ENCODE peak calls at places on chromosome 6, in seven cellular contexts. One of them, this sample, is unnamed.

GRCh38 chr6:79127660-79128059 is 49.6 kb upstream of the PHIP start:
- DNase-seq in HFF-Myc: no peak
- DNase-seq in H1: no peak
- DNase-seq in BJ: no peak
- DNase-seq in Panc1: no peak
- DNase-seq in astrocyte of the spinal cord: no peak
- DNase-seq in foreskin fibroblast: no peak
- DNase-seq in this sample: no peak

GRCh38 chr6:123402052-123402451 is 234.7 kb downstream of the TRDN start:
- DNase-seq in HFF-Myc: no peak
- DNase-seq in H1: no peak
- DNase-seq in BJ: no peak
- DNase-seq in Panc1: no peak
- DNase-seq in astrocyte of the spinal cord: no peak
- DNase-seq in foreskin fibroblast: no peak
- DNase-seq in this sample: no peak

GRCh38 chr6:143953922-143954321 is 54.1 kb downstream of the PLAGL1 start:
- DNase-seq in HFF-Myc: no peak
- DNase-seq in H1: no peak
- DNase-seq in BJ: no peak
- DNase-seq in Panc1: no peak
- DNase-seq in astrocyte of the spinal cord: no peak
- DNase-seq in foreskin fibroblast: no peak
- DNase-seq in this sample: no peak

GRCh38 chr6:82385961-82386360 is 22.3 kb downstream of the TPBG start:
- DNase-seq in HFF-Myc: no peak
- DNase-seq in H1: no peak
- DNase-seq in BJ: no peak
- DNase-seq in Panc1: no peak
- DNase-seq in astrocyte of the spinal cord: no peak
- DNase-seq in foreskin fibroblast: no peak
- DNase-seq in this sample: no peak

GRCh38 chr6:118387921-118388701 is 160.0 kb upstream of the PLN start:
- DNase-seq in HFF-Myc: peak; percentile 78
- DNase-seq in H1: no peak
- DNase-seq in BJ: peak; percentile 65
- DNase-seq in Panc1: peak; percentile 76
- DNase-seq in astrocyte of the spinal cord: peak; percentile 94
- DNase-seq in foreskin fibroblast: peak; percentile 84
- DNase-seq in this sample: peak; percentile 80

GRCh38 chr6:74764486-74764885 is 441.4 kb downstream of the COL12A1 start:
- DNase-seq in HFF-Myc: no peak
- DNase-seq in H1: no peak
- DNase-seq in BJ: no peak
- DNase-seq in Panc1: no peak
- DNase-seq in astrocyte of the spinal cord: no peak
- DNase-seq in foreskin fibroblast: no peak
- DNase-seq in this sample: no peak

GRCh38 chr6:41306187-41306854 is 19.8 kb upstream of the TREM1 start:
- DNase-seq in HFF-Myc: peak; percentile 21
- DNase-seq in H1: no peak
- DNase-seq in BJ: no peak
- DNase-seq in Panc1: peak; percentile 42
- DNase-seq in astrocyte of the spinal cord: peak; percentile 36
- DNase-seq in foreskin fibroblast: peak; percentile 22
- DNase-seq in this sample: peak; percentile 59

GRCh38 chr6:130385059-130385695 is 19.4 kb downstream of the TMEM200A start:
- DNase-seq in HFF-Myc: no peak
- DNase-seq in H1: no peak
- DNase-seq in BJ: peak; percentile 59
- DNase-seq in Panc1: no peak
- DNase-seq in astrocyte of the spinal cord: no peak
- DNase-seq in foreskin fibroblast: no peak
- DNase-seq in this sample: peak; percentile 71

GRCh38 chr6:160247457-160247883 is 11.2 kb downstream of the SLC22A2 start:
- DNase-seq in HFF-Myc: no peak
- DNase-seq in H1: peak; percentile 50
- DNase-seq in BJ: no peak
- DNase-seq in Panc1: no peak
- DNase-seq in astrocyte of the spinal cord: no peak
- DNase-seq in foreskin fibroblast: no peak
- DNase-seq in this sample: no peak

GRCh38 chr6:164042212-164042611 is 627.7 kb downstream of the QKI start:
- DNase-seq in HFF-Myc: no peak
- DNase-seq in H1: no peak
- DNase-seq in BJ: no peak
- DNase-seq in Panc1: no peak
- DNase-seq in astrocyte of the spinal cord: no peak
- DNase-seq in foreskin fibroblast: no peak
- DNase-seq in this sample: no peak

GRCh38 chr6:161486326-161486725 is 212.5 kb upstream of the AGPAT4 start:
- DNase-seq in HFF-Myc: no peak
- DNase-seq in H1: no peak
- DNase-seq in BJ: no peak
- DNase-seq in Panc1: no peak
- DNase-seq in astrocyte of the spinal cord: peak; percentile 65
- DNase-seq in foreskin fibroblast: peak; percentile 14
- DNase-seq in this sample: peak; percentile 60

GRCh38 chr6:149015877-149016525 is 269.2 kb downstream of the UST start:
- DNase-seq in HFF-Myc: no peak
- DNase-seq in H1: no peak
- DNase-seq in BJ: no peak
- DNase-seq in Panc1: no peak
- DNase-seq in astrocyte of the spinal cord: peak; percentile 47
- DNase-seq in foreskin fibroblast: no peak
- DNase-seq in this sample: no peak

GRCh38 chr6:37603284-37603683 is 94.4 kb downstream of the MDGA1 start:
- DNase-seq in HFF-Myc: no peak
- DNase-seq in H1: no peak
- DNase-seq in BJ: no peak
- DNase-seq in Panc1: no peak
- DNase-seq in astrocyte of the spinal cord: no peak
- DNase-seq in foreskin fibroblast: no peak
- DNase-seq in this sample: no peak

GRCh38 chr6:170052991-170053821 is 237.7 kb downstream of the DLL1 start:
- DNase-seq in HFF-Myc: no peak
- DNase-seq in H1: no peak
- DNase-seq in BJ: no peak
- DNase-seq in Panc1: no peak
- DNase-seq in astrocyte of the spinal cord: no peak
- DNase-seq in foreskin fibroblast: no peak
- DNase-seq in this sample: no peak

GRCh38 chr6:25934735-25935313 is 4.3 kb upstream of the SLC17A2 start:
- DNase-seq in HFF-Myc: no peak
- DNase-seq in H1: no peak
- DNase-seq in BJ: no peak
- DNase-seq in Panc1: no peak
- DNase-seq in astrocyte of the spinal cord: no peak
- DNase-seq in foreskin fibroblast: no peak
- DNase-seq in this sample: no peak

GRCh38 chr6:131979515-131980337 is 28.6 kb upstream of the CCN2 start:
- DNase-seq in HFF-Myc: peak; percentile 31
- DNase-seq in H1: no peak
- DNase-seq in BJ: peak; percentile 86
- DNase-seq in Panc1: no peak
- DNase-seq in astrocyte of the spinal cord: peak; percentile 98
- DNase-seq in foreskin fibroblast: peak; percentile 81
- DNase-seq in this sample: peak; percentile 98

GRCh38 chr6:90086517-90086916 is 192.2 kb downstream of the GJA10 start:
- DNase-seq in HFF-Myc: no peak
- DNase-seq in H1: no peak
- DNase-seq in BJ: no peak
- DNase-seq in Panc1: no peak
- DNase-seq in astrocyte of the spinal cord: no peak
- DNase-seq in foreskin fibroblast: no peak
- DNase-seq in this sample: no peak

GRCh38 chr6:119395192-119395591 is 45.6 kb upstream of the MAN1A1 start:
- DNase-seq in HFF-Myc: no peak
- DNase-seq in H1: no peak
- DNase-seq in BJ: no peak
- DNase-seq in Panc1: no peak
- DNase-seq in astrocyte of the spinal cord: no peak
- DNase-seq in foreskin fibroblast: no peak
- DNase-seq in this sample: no peak

GRCh38 chr6:125222531-125223455 is 69.2 kb downstream of the TPD52L1 start:
- DNase-seq in HFF-Myc: no peak
- DNase-seq in H1: no peak
- DNase-seq in BJ: no peak
- DNase-seq in Panc1: no peak
- DNase-seq in astrocyte of the spinal cord: no peak
- DNase-seq in foreskin fibroblast: no peak
- DNase-seq in this sample: peak; percentile 62

GRCh38 chr6:32186496-32186840 is 2.4 kb upstream of the AGER start:
- DNase-seq in HFF-Myc: no peak
- DNase-seq in H1: no peak
- DNase-seq in BJ: no peak
- DNase-seq in Panc1: no peak
- DNase-seq in astrocyte of the spinal cord: no peak
- DNase-seq in foreskin fibroblast: no peak
- DNase-seq in this sample: no peak

GRCh38 chr6:39808934-39809333 is 16.8 kb downstream of the DAAM2 start:
- DNase-seq in HFF-Myc: no peak
- DNase-seq in H1: no peak
- DNase-seq in BJ: no peak
- DNase-seq in Panc1: no peak
- DNase-seq in astrocyte of the spinal cord: peak; percentile 27
- DNase-seq in foreskin fibroblast: no peak
- DNase-seq in this sample: no peak

GRCh38 chr6:13014551-13015378 is 298.2 kb downstream of the PHACTR1 start:
- DNase-seq in HFF-Myc: no peak
- DNase-seq in H1: peak; percentile 66
- DNase-seq in BJ: no peak
- DNase-seq in Panc1: no peak
- DNase-seq in astrocyte of the spinal cord: no peak
- DNase-seq in foreskin fibroblast: no peak
- DNase-seq in this sample: no peak

GRCh38 chr6:13011612-13012146 is 295.1 kb downstream of the PHACTR1 start:
- DNase-seq in HFF-Myc: no peak
- DNase-seq in H1: no peak
- DNase-seq in BJ: no peak
- DNase-seq in Panc1: no peak
- DNase-seq in astrocyte of the spinal cord: no peak
- DNase-seq in foreskin fibroblast: no peak
- DNase-seq in this sample: no peak

GRCh38 chr6:13012977-13013680 is 296.6 kb downstream of the PHACTR1 start:
- DNase-seq in HFF-Myc: no peak
- DNase-seq in H1: peak; percentile 82
- DNase-seq in BJ: no peak
- DNase-seq in Panc1: no peak
- DNase-seq in astrocyte of the spinal cord: no peak
- DNase-seq in foreskin fibroblast: no peak
- DNase-seq in this sample: no peak

GRCh38 chr6:13013681-13014550 is 297.3 kb downstream of the PHACTR1 start:
- DNase-seq in HFF-Myc: no peak
- DNase-seq in H1: peak; percentile 72
- DNase-seq in BJ: no peak
- DNase-seq in Panc1: no peak
- DNase-seq in astrocyte of the spinal cord: peak; percentile 5
- DNase-seq in foreskin fibroblast: no peak
- DNase-seq in this sample: peak; percentile 4

GRCh38 chr6:13012271-13012670 is 295.7 kb downstream of the PHACTR1 start:
- DNase-seq in HFF-Myc: no peak
- DNase-seq in H1: no peak
- DNase-seq in BJ: no peak
- DNase-seq in Panc1: no peak
- DNase-seq in astrocyte of the spinal cord: no peak
- DNase-seq in foreskin fibroblast: no peak
- DNase-seq in this sample: no peak
- H3K4me3 ChIP-seq in HFF-Myc: no peak overlapping the region
- H3K4me3 ChIP-seq in H1: no peak overlapping the region
- H3K4me3 ChIP-seq in BJ: no peak overlapping the region
- H3K4me3 ChIP-seq in Panc1: no peak overlapping the region
- H3K4me3 ChIP-seq in astrocyte of the spinal cord: no peak overlapping the region
- H3K4me3 ChIP-seq in foreskin fibroblast: no peak overlapping the region
- H3K4me3 ChIP-seq in this sample: no peak overlapping the region

GRCh38 chr6:15248451-15249370 is 2.8 kb downstream of the JARID2 start:
- DNase-seq in HFF-Myc: no peak
- DNase-seq in H1: peak; percentile 91
- DNase-seq in BJ: no peak
- DNase-seq in Panc1: peak; percentile 33
- DNase-seq in astrocyte of the spinal cord: peak; percentile 97
- DNase-seq in foreskin fibroblast: peak; percentile 95
- DNase-seq in this sample: peak; percentile 95
- TF ChIP-seq CTCF in HFF-Myc: peak; percentile 9
- TF ChIP-seq CTCF in H1: peak; percentile 0
- TF ChIP-seq CTCF in BJ: peak; percentile 53
- TF ChIP-seq CTCF in Panc1: no peak
- TF ChIP-seq CTCF in astrocyte of the spinal cord: peak; percentile 32
- TF ChIP-seq CTCF in foreskin fibroblast: peak; percentile 29
- TF ChIP-seq CTCF in this sample: peak; percentile 25

GRCh38 chr6:107657755-107658461 is 166.2 kb downstream of the SCML4 start:
- DNase-seq in HFF-Myc: no peak
- DNase-seq in H1: no peak
- DNase-seq in BJ: no peak
- DNase-seq in Panc1: peak; percentile 38
- DNase-seq in astrocyte of the spinal cord: peak; percentile 85
- DNase-seq in foreskin fibroblast: peak; percentile 39
- DNase-seq in this sample: peak; percentile 71
- H3K4me3 ChIP-seq in HFF-Myc: no peak overlapping the region
- H3K4me3 ChIP-seq in H1: no peak overlapping the region
- H3K4me3 ChIP-seq in BJ: peak overlapping the region; percentile 13
- H3K4me3 ChIP-seq in Panc1: peak overlapping the region; percentile 25
- H3K4me3 ChIP-seq in astrocyte of the spinal cord: no peak overlapping the region
- H3K4me3 ChIP-seq in foreskin fibroblast: peak overlapping the region; percentile 9
- H3K4me3 ChIP-seq in this sample: peak overlapping the region; percentile 28

GRCh38 chr6:3714111-3714510 is 37.4 kb downstream of the PXDC1 start:
- DNase-seq in HFF-Myc: no peak
- DNase-seq in H1: no peak
- DNase-seq in BJ: no peak
- DNase-seq in Panc1: no peak
- DNase-seq in astrocyte of the spinal cord: no peak
- DNase-seq in foreskin fibroblast: no peak
- DNase-seq in this sample: no peak

GRCh38 chr6:3711776-3712175 is 39.7 kb downstream of the PXDC1 start:
- DNase-seq in HFF-Myc: no peak
- DNase-seq in H1: no peak
- DNase-seq in BJ: no peak
- DNase-seq in Panc1: no peak
- DNase-seq in astrocyte of the spinal cord: no peak
- DNase-seq in foreskin fibroblast: no peak
- DNase-seq in this sample: no peak

GRCh38 chr6:3714768-3715167 is 36.7 kb downstream of the PXDC1 start:
- DNase-seq in HFF-Myc: no peak
- DNase-seq in H1: no peak
- DNase-seq in BJ: no peak
- DNase-seq in Panc1: no peak
- DNase-seq in astrocyte of the spinal cord: no peak
- DNase-seq in foreskin fibroblast: no peak
- DNase-seq in this sample: no peak

GRCh38 chr6:3712827-3713226 is 38.7 kb downstream of the PXDC1 start:
- DNase-seq in HFF-Myc: no peak
- DNase-seq in H1: no peak
- DNase-seq in BJ: no peak
- DNase-seq in Panc1: no peak
- DNase-seq in astrocyte of the spinal cord: no peak
- DNase-seq in foreskin fibroblast: no peak
- DNase-seq in this sample: no peak

DNA sequence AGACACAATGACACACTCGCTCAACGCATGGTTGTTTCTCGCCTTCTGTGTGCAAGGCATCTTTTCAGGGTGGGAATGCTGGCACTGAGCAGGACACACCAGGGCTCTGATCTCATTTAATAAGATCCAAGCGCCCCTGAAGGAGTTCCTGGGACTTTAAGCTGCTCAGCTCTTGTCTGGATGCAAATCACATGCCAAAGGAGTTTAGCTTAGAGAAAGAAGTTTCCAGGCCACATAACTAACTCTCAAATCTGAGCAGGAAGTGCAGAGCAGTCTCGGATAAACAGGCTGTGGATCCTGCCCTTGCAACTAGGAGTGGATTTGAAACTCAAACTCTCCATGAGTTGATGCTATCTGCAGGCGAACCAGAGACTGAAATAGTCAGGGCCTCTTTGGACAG is 38.2 kb downstream of the PXDC1 start:
- DNase-seq in HFF-Myc: no peak
- DNase-seq in H1: no peak
- DNase-seq in BJ: no peak
- DNase-seq in Panc1: no peak
- DNase-seq in astrocyte of the spinal cord: no peak
- DNase-seq in foreskin fibroblast: no peak
- DNase-seq in this sample: no peak
- TF ChIP-seq CTCF in HFF-Myc: no peak
- TF ChIP-seq CTCF in H1: no peak
- TF ChIP-seq CTCF in BJ: no peak
- TF ChIP-seq CTCF in Panc1: no peak
- TF ChIP-seq CTCF in astrocyte of the spinal cord: no peak
- TF ChIP-seq CTCF in foreskin fibroblast: no peak
- TF ChIP-seq CTCF in this sample: no peak

This sample was measured in fibroblast of the aortic adventitia.